ENCODE peak calls at places on chromosomes 2 and 18, in four cellular contexts. One of them, this sample, is unnamed.

GRCh38 chr2:88919087-88919738 is 227.7 kb downstream of the RPIA start:
- DNase-seq in AG10803: peak; percentile 28
- DNase-seq in ELF-1: no peak
- DNase-seq in AG08396: peak; percentile 39
- DNase-seq in this sample: peak; percentile 4

GRCh38 chr2:139876321-139876720 is 1096.1 kb upstream of the NXPH2 start:
- DNase-seq in ELF-1: no peak
- DNase-seq in AG08396: no peak
- DNase-seq in AG10803: no peak
- DNase-seq in this sample: no peak

GRCh38 chr2:160085662-160086061 is 23.2 kb upstream of the PLA2R1 start:
- DNase-seq in AG08396: no peak
- DNase-seq in ELF-1: no peak
- DNase-seq in AG10803: no peak
- DNase-seq in this sample: no peak

GRCh38 chr2:71675296-71675695 is 221.9 kb downstream of the DYSF start:
- DNase-seq in AG08396: no peak
- DNase-seq in ELF-1: no peak
- DNase-seq in AG10803: no peak
- DNase-seq in this sample: no peak

GRCh38 chr18:5295231-5295920 is at the start of gene ZBTB14:
- DNase-seq in AG10803: peak; percentile 63
- DNase-seq in AG08396: peak; percentile 85
- DNase-seq in ELF-1: peak; percentile 32
- DNase-seq in this sample: peak; percentile 31

GRCh38 chr2:235539773-235540172 is 45.9 kb downstream of the AGAP1 start:
- DNase-seq in AG10803: no peak
- DNase-seq in AG08396: no peak
- DNase-seq in ELF-1: no peak
- DNase-seq in this sample: no peak

GRCh38 chr2:106165556-106165955 is 28.5 kb downstream of the UXS1 start:
- DNase-seq in ELF-1: no peak
- DNase-seq in AG10803: no peak
- DNase-seq in AG08396: no peak
- DNase-seq in this sample: no peak

GRCh38 chr2:134676960-134677359 is 41.8 kb downstream of the TMEM163 start:
- DNase-seq in AG10803: no peak
- DNase-seq in ELF-1: no peak
- DNase-seq in AG08396: no peak
- DNase-seq in this sample: no peak

GRCh38 chr2:135701442-135701841 is 40.2 kb upstream of the UBXN4 start:
- DNase-seq in AG08396: peak; percentile 45
- DNase-seq in ELF-1: no peak
- DNase-seq in AG10803: peak; percentile 54
- DNase-seq in this sample: peak; percentile 12